ENCODE peak calls at places on chromosomes 12 and 14, in six cellular contexts. One of them, this sample, is unnamed. For H3K27me3, the result is how much of the 10 kb centered on the place peaks cover.

GRCh38 chr14:94864421-94865195 is 94.7 kb upstream of the GSC start:
- DNase-seq in uterus: no peak
- DNase-seq in body of pancreas: no peak
- DNase-seq in K562: no peak
- DNase-seq in heart left ventricle: no peak
- DNase-seq in GM23248: peak
- DNase-seq in this sample: no peak

GRCh38 chr12:72792889-72793288 is 520.7 kb downstream of the TRHDE start:
- DNase-seq in uterus: no peak
- DNase-seq in body of pancreas: no peak
- DNase-seq in GM23248: no peak
- DNase-seq in heart left ventricle: no peak
- DNase-seq in K562: no peak
- DNase-seq in this sample: no peak

GRCh38 chr12:57175428-57176138 is 28.2 kb upstream of the LRP1-AS start:
- DNase-seq in heart left ventricle: peak
- DNase-seq in body of pancreas: peak
- DNase-seq in GM23248: peak
- DNase-seq in uterus: peak
- DNase-seq in K562: peak
- DNase-seq in this sample: peak

GRCh38 chr12:68455676-68456345 is 123.6 kb upstream of the MDM1 start:
- DNase-seq in uterus: no peak
- DNase-seq in heart left ventricle: no peak
- DNase-seq in K562: no peak
- DNase-seq in body of pancreas: no peak
- DNase-seq in GM23248: no peak
- DNase-seq in this sample: peak

GRCh38 chr14:105333020-105333490 is 18.5 kb downstream of the PACS2 start:
- DNase-seq in K562: no peak
- DNase-seq in heart left ventricle: no peak
- DNase-seq in body of pancreas: no peak
- DNase-seq in GM23248: no peak
- DNase-seq in uterus: no peak
- DNase-seq in this sample: no peak

GRCh38 chr14:51356381-51356780 is 116.3 kb downstream of the TMX1 start:
- DNase-seq in heart left ventricle: no peak
- DNase-seq in K562: no peak
- DNase-seq in body of pancreas: no peak
- DNase-seq in GM23248: no peak
- DNase-seq in uterus: no peak
- DNase-seq in this sample: peak

GRCh38 chr12:12696562-12697383 is 790 bp upstream of the GPR19 start:
- DNase-seq in body of pancreas: peak
- DNase-seq in K562: peak
- DNase-seq in heart left ventricle: peak
- DNase-seq in uterus: peak
- DNase-seq in GM23248: peak
- DNase-seq in this sample: peak

GRCh38 chr14:35878272-35879140 is 52.4 kb downstream of the BRMS1L start:
- DNase-seq in body of pancreas: peak
- DNase-seq in uterus: peak
- DNase-seq in GM23248: peak
- DNase-seq in K562: no peak
- DNase-seq in heart left ventricle: peak
- DNase-seq in this sample: no peak

GRCh38 chr12:51548241-51548640 is 42.8 kb upstream of the SCN8A start:
- DNase-seq in K562: no peak
- DNase-seq in body of pancreas: no peak
- DNase-seq in uterus: no peak
- DNase-seq in heart left ventricle: no peak
- DNase-seq in GM23248: no peak
- DNase-seq in this sample: no peak

GRCh38 chr14:97077253-97077653 is 280.1 kb downstream of the VRK1 start:
- DNase-seq in K562: peak
- DNase-seq in GM23248: peak
- DNase-seq in body of pancreas: peak
- DNase-seq in uterus: peak
- DNase-seq in heart left ventricle: peak
- DNase-seq in this sample: peak

GRCh38 chr12:57893460-57894353 is 47.2 kb upstream of the CTDSP2 start:
- DNase-seq in body of pancreas: peak
- DNase-seq in GM23248: peak
- DNase-seq in uterus: peak
- DNase-seq in K562: no peak
- DNase-seq in heart left ventricle: peak
- DNase-seq in this sample: peak

GRCh38 chr12:119072463-119072862 is 91.1 kb downstream of the SRRM4 start:
- DNase-seq in GM23248: no peak
- DNase-seq in body of pancreas: no peak
- DNase-seq in heart left ventricle: no peak
- DNase-seq in K562: no peak
- DNase-seq in uterus: no peak
- DNase-seq in this sample: no peak

GRCh38 chr12:108816652-108817335 is 40.6 kb downstream of the SSH1 start:
- DNase-seq in K562: no peak
- DNase-seq in body of pancreas: no peak
- DNase-seq in uterus: no peak
- DNase-seq in GM23248: peak
- DNase-seq in heart left ventricle: peak
- DNase-seq in this sample: no peak

GRCh38 chr12:42109031-42109430 is 35.6 kb downstream of the GXYLT1 start:
- DNase-seq in heart left ventricle: no peak
- DNase-seq in body of pancreas: no peak
- DNase-seq in GM23248: no peak
- DNase-seq in uterus: no peak
- DNase-seq in K562: no peak
- DNase-seq in this sample: no peak

GRCh38 chr12:130764475-130765185 is 48.5 kb upstream of the RIMBP2 start:
- DNase-seq in GM23248: peak
- DNase-seq in heart left ventricle: no peak
- DNase-seq in uterus: no peak
- DNase-seq in K562: peak
- DNase-seq in body of pancreas: no peak
- DNase-seq in this sample: peak

GRCh38 chr12:67772276-67773169 is 124.0 kb downstream of the DYRK2 start:
- DNase-seq in body of pancreas: peak
- DNase-seq in K562: no peak
- DNase-seq in uterus: no peak
- DNase-seq in GM23248: peak
- DNase-seq in heart left ventricle: peak
- DNase-seq in this sample: peak

GRCh38 chr14:77024171-77024627 is 4.3 kb downstream of the IRF2BPL start:
- DNase-seq in heart left ventricle: peak
- DNase-seq in GM23248: peak
- DNase-seq in body of pancreas: peak
- DNase-seq in uterus: peak
- DNase-seq in K562: peak
- DNase-seq in this sample: peak

GRCh38 chr14:35404496-35405303 is at the start of gene NFKBIA:
- DNase-seq in uterus: peak
- DNase-seq in body of pancreas: peak
- DNase-seq in heart left ventricle: peak
- DNase-seq in GM23248: peak
- DNase-seq in K562: peak
- DNase-seq in this sample: peak

GRCh38 chr12:78963439-78964222 is 99.1 kb downstream of the SYT1 start:
- DNase-seq in GM23248: peak
- DNase-seq in heart left ventricle: no peak
- DNase-seq in body of pancreas: no peak
- DNase-seq in uterus: no peak
- DNase-seq in K562: no peak
- DNase-seq in this sample: peak

GRCh38 chr12:10721654-10722501 is 1.2 kb downstream of the YBX3 start:
- DNase-seq in uterus: peak
- DNase-seq in heart left ventricle: peak
- DNase-seq in K562: peak
- DNase-seq in body of pancreas: peak
- DNase-seq in GM23248: peak
- DNase-seq in this sample: peak

DNA sequence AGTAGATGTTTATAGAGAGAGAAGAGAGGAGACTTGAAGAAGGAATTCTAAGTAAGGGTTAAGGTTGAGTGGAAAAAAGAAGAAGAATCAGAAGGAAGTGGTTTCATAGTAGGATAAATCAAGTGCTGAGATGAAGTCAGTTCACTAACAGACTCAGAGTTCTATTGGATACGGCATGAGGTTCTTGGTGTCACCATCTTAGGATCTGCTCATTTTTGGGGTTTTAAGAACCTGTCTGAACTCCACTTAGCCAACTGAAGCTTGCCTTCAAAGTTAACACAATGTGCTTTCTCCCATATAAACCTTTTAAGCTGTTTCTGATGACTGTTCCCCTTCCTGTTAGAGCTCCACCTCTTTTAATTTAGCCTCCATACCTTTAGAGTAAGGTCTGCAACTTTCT is 152.6 kb downstream of the PRKCH start:
- DNase-seq in GM23248: no peak
- DNase-seq in heart left ventricle: no peak
- DNase-seq in K562: no peak
- DNase-seq in uterus: no peak
- DNase-seq in body of pancreas: no peak
- DNase-seq in this sample: no peak
- H3K4me3 ChIP-seq in GM23248: no peak
- H3K4me3 ChIP-seq in heart left ventricle: no peak
- H3K4me3 ChIP-seq in K562: no peak
- H3K4me3 ChIP-seq in uterus: no peak
- H3K4me3 ChIP-seq in body of pancreas: no peak
- H3K4me3 ChIP-seq in this sample: no peak

GRCh38 chr14:20730921-20731320 is 14.8 kb upstream of the EDDM3A start:
- DNase-seq in heart left ventricle: no peak
- DNase-seq in K562: no peak
- DNase-seq in body of pancreas: peak
- DNase-seq in GM23248: no peak
- DNase-seq in uterus: no peak
- DNase-seq in this sample: no peak

GRCh38 chr14:20732477-20732876 is 13.2 kb upstream of the EDDM3A start:
- DNase-seq in heart left ventricle: no peak
- DNase-seq in body of pancreas: no peak
- DNase-seq in uterus: no peak
- DNase-seq in GM23248: no peak
- DNase-seq in K562: no peak
- DNase-seq in this sample: no peak

GRCh38 chr14:20734079-20734806 is 11.4 kb upstream of the EDDM3A start:
- DNase-seq in uterus: no peak
- DNase-seq in GM23248: no peak
- DNase-seq in body of pancreas: no peak
- DNase-seq in K562: no peak
- DNase-seq in heart left ventricle: no peak
- DNase-seq in this sample: no peak

DNA sequence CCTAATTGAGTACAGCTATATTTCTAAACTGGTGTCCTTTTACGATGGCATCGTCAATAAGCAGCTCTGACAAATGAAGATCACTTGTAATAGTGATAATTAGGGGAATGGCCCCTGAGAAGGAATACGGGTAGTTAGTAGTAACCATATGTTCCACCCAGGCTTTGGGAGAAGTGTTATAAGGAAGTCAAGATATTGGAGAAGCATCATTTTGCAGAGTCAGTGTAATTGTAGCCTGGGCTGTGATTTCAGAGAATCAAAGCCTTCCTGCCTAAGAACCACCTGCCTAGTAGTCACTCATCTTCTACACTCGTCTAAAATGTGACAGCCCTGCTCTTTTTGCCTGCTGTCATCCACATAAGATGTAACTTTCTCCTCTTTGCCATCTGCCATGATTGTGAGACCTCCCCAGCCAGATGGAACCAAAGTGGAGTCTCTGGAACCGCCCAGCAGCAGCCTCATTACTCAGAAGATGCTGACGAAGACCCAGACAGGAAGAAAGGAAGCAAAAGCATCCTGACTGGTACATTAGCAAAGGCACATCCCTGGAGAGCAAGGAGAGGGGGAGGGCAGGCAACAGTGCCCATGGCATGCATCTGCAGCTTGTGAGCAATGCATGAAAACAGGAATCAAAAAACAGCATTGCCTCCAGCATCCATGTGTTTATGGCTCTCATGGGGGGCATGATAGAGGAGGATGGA is 12.6 kb upstream of the EDDM3A start:
- DNase-seq in body of pancreas: peak
- DNase-seq in heart left ventricle: peak
- DNase-seq in K562: no peak
- DNase-seq in uterus: no peak
- DNase-seq in GM23248: no peak
- DNase-seq in this sample: no peak
- H3K27me3 ChIP-seq in body of pancreas: under half
- H3K27me3 ChIP-seq in heart left ventricle: under half
- H3K27me3 ChIP-seq in K562: under half
- H3K27me3 ChIP-seq in uterus: under half
- H3K27me3 ChIP-seq in GM23248: under half
- H3K27me3 ChIP-seq in this sample: under half

DNA sequence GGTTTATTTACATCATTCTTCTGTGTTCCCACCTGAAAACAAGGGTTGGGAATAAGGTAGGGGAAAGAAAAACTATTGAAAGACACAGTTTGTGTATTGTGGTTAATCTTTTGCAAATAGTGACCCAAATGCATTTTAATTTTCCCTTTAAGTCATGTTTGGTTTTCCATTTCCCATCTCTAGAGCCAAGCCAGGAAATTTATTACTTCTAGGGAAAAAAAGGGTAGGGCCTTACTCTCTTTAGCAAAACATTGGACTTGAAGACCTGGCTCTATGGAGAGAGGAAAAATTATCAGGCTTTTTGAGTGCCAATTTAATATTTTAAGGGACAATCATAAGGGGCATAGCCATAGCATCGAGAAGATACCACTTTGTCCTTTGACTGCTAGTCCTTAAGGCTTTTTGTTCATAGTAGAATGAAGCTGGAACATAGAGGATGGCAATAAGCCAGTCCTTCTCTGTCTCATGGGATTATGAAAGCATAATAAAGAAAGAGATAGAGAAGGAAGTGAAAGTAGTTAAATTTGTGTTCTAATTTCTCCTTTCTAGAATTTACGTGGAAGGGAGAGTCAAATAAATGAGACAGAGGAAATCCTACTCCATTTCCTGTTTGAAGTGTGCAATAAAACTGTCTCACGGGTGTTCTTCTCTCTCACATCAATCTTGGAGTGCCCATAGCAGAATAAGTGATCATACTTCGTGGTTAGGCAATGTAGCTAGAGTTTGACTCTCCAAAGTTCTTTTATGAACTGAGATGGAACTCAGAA is 50.9 kb upstream of the PPFIA2 start:
- DNase-seq in uterus: no peak
- DNase-seq in GM23248: no peak
- DNase-seq in body of pancreas: no peak
- DNase-seq in heart left ventricle: no peak
- DNase-seq in K562: no peak
- DNase-seq in this sample: no peak
- H3K4me3 ChIP-seq in uterus: no peak
- H3K4me3 ChIP-seq in GM23248: no peak
- H3K4me3 ChIP-seq in body of pancreas: no peak
- H3K4me3 ChIP-seq in heart left ventricle: no peak
- H3K4me3 ChIP-seq in K562: no peak
- H3K4me3 ChIP-seq in this sample: no peak

DNA sequence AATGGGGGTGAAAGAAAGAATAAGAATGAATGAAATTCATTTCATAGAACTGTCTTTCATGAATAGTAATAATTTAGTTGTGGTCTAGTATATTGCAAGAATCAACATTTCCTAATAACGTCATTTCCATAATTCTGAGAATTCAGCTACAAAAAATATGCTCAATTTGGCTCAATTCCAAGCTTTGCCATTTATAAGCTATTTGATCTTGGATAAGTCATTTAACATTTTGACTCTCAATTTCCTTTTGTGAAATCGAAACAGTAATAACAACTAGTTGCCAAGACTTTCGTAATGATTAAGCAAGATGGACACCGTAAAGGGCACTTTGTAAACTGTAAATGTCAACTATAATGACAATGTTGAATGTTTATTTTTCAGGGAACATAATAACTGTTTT is 18.1 kb downstream of the NOS1 start:
- DNase-seq in body of pancreas: no peak
- DNase-seq in GM23248: no peak
- DNase-seq in heart left ventricle: no peak
- DNase-seq in uterus: no peak
- DNase-seq in K562: no peak
- DNase-seq in this sample: no peak
- H3K27me3 ChIP-seq in body of pancreas: under half
- H3K27me3 ChIP-seq in GM23248: under half
- H3K27me3 ChIP-seq in heart left ventricle: under half
- H3K27me3 ChIP-seq in uterus: under half
- H3K27me3 ChIP-seq in K562: under half
- H3K27me3 ChIP-seq in this sample: under half